ENCODE peak calls at places on chromosomes 2 and 18, in five cellular contexts. X, V, R, F and W are unnamed samples.

GRCh38 chr2:227767830-227768229 is 22.1 kb downstream of the SCYGR8 start:
- DNase-seq in X (no peak), V (no peak), R (no peak), F (no peak), W (no peak)

GRCh38 chr2:18426174-18426573 is 134.3 kb downstream of the RDH14 start:
- DNase-seq in X (no peak), V (no peak), R (no peak), F (no peak), W (no peak)

GRCh38 chr2:187158452-187158851 is 289.6 kb downstream of the CALCRL start:
- DNase-seq in X (no peak), V (no peak), R (no peak), F (no peak), W (no peak)

GRCh38 chr2:230602562-230603230 is 109.9 kb upstream of the CAB39 start:
- DNase-seq in X (no peak), V (no peak), R (no peak), F (no peak), W (no peak)

GRCh38 chr2:120245520-120245835 is 7.2 kb upstream of the RALB start:
- DNase-seq in X (peak), V (no peak), R (peak), F (peak), W (peak)

GRCh38 chr18:79746730-79747129 is 51.0 kb upstream of the KCNG2 start:
- DNase-seq in X (no peak), V (no peak), R (no peak), F (no peak), W (no peak)

GRCh38 chr2:155895016-155895415 is 437.5 kb downstream of the NR4A2 start:
- DNase-seq in X (no peak), V (no peak), R (no peak), F (no peak), W (no peak)

GRCh38 chr2:190501702-190502407 is 32.7 kb downstream of the NEMP2 start:
- DNase-seq in X (no peak), V (no peak), R (no peak), F (no peak), W (no peak)

GRCh38 chr2:231046908-231047269 is 9.6 kb downstream of the C2orf72 start:
- DNase-seq in X (no peak), V (no peak), R (no peak), F (no peak), W (no peak)

GRCh38 chr2:1665761-1666505 is 78.4 kb downstream of the PXDN start:
- DNase-seq in X (no peak), V (no peak), R (no peak), F (no peak), W (no peak)

GRCh38 chr2:80573950-80574349 is 269.4 kb upstream of the LRRTM1 start:
- DNase-seq in X (no peak), V (no peak), R (no peak), F (no peak), W (no peak)

GRCh38 chr2:17309741-17310339 is 208.4 kb downstream of the RAD51AP2 start:
- DNase-seq in X (no peak), V (peak), R (no peak), F (peak), W (peak)

GRCh38 chr2:112053917-112054846 is 887 bp upstream of the TMEM87B start:
- DNase-seq in X (peak), V (peak), R (peak), F (peak), W (peak)

GRCh38 chr2:123958011-123958410 is 67.1 kb upstream of the CNTNAP5 start:
- DNase-seq in X (no peak), V (no peak), R (no peak), F (no peak), W (no peak)

GRCh38 chr2:106068415-106068814 is 125.7 kb downstream of the UXS1 start:
- DNase-seq in X (no peak), V (no peak), R (no peak), F (no peak), W (no peak)

GRCh38 chr2:128301021-128301420 is 17.6 kb downstream of the HS6ST1 start:
- DNase-seq in X (peak), V (no peak), R (no peak), F (no peak), W (no peak)

GRCh38 chr2:203905661-203906060 is 30.9 kb upstream of the ICOS start:
- DNase-seq in X (no peak), V (no peak), R (peak), F (no peak), W (no peak)

GRCh38 chr2:156175946-156176345 is 156.6 kb downstream of the NR4A2 start:
- DNase-seq in X (no peak), V (no peak), R (no peak), F (no peak), W (no peak)

GRCh38 chr2:234305846-234306245 is 191.0 kb downstream of the ARL4C start:
- DNase-seq in X (no peak), V (no peak), R (no peak), F (no peak), W (no peak)

GRCh38 chr2:237474931-237475703 is 11.9 kb upstream of the MLPH start:
- DNase-seq in X (peak), V (no peak), R (peak), F (peak), W (peak)

GRCh38 chr2:200966770-200967169 is 3.3 kb upstream of the ORC2 start:
- DNase-seq in X (no peak), V (no peak), R (peak), F (no peak), W (no peak)

GRCh38 chr2:225787497-225787896 is 388.0 kb downstream of the NYAP2 start:
- DNase-seq in X (no peak), V (no peak), R (no peak), F (no peak), W (no peak)

GRCh38 chr2:176774768-176775453 is 437.7 kb upstream of the HNRNPA3 start:
- DNase-seq in X (no peak), V (no peak), R (no peak), F (no peak), W (no peak)

GRCh38 chr2:72141032-72141645 is 6.5 kb downstream of the CYP26B1 start:
- DNase-seq in X (no peak), V (no peak), R (no peak), F (no peak), W (no peak)

GRCh38 chr18:2222270-2223185 is 348.8 kb downstream of the METTL4 start:
- DNase-seq in X (no peak), V (no peak), R (no peak), F (no peak), W (no peak)

GRCh38 chr2:98793275-98793674 is 62.3 kb upstream of the MGAT4A start:
- DNase-seq in X (no peak), V (no peak), R (no peak), F (no peak), W (no peak)

GRCh38 chr18:34659579-34660517 is 50.2 kb upstream of the DTNA start:
- DNase-seq in X (peak), V (peak), R (peak), F (peak), W (peak)

GRCh38 chr18:5515007-5515744 is 28.6 kb downstream of the EPB41L3 start:
- DNase-seq in X (no peak), V (no peak), R (no peak), F (no peak), W (no peak)

GRCh38 chr2:234377761-234378341 is 119.0 kb downstream of the ARL4C start:
- DNase-seq in X (no peak), V (peak), R (no peak), F (no peak), W (peak)

GRCh38 chr2:98500561-98500960 is 55.9 kb downstream of the INPP4A start:
- DNase-seq in X (no peak), V (no peak), R (no peak), F (no peak), W (no peak)

GRCh38 chr2:236715077-236715476 is 145.5 kb downstream of the ACKR3 start:
- DNase-seq in X (no peak), V (no peak), R (no peak), F (no peak), W (no peak)

GRCh38 chr2:53455094-53455493 is 312.5 kb upstream of the CHAC2 start:
- DNase-seq in X (no peak), V (no peak), R (no peak), F (no peak), W (no peak)

GRCh38 chr2:215417400-215417951 is 18.4 kb downstream of the FN1 start:
- DNase-seq in X (no peak), V (no peak), R (no peak), F (no peak), W (no peak)

GRCh38 chr18:49628119-49628518 is 66.3 kb downstream of the LIPG start:
- DNase-seq in X (no peak), V (no peak), R (no peak), F (no peak), W (no peak)

GRCh38 chr2:100935372-100935752 is 66.7 kb upstream of the RPL31 start:
- DNase-seq in X (no peak), V (no peak), R (peak), F (no peak), W (no peak)

GRCh38 chr2:157760949-157761348 is 115.2 kb downstream of the ACVR1 start:
- DNase-seq in X (no peak), V (no peak), R (no peak), F (no peak), W (no peak)
- TF ChIP-seq CTCF in X (no peak), V (no peak), R (no peak), F (no peak), W (no peak)

DNA sequence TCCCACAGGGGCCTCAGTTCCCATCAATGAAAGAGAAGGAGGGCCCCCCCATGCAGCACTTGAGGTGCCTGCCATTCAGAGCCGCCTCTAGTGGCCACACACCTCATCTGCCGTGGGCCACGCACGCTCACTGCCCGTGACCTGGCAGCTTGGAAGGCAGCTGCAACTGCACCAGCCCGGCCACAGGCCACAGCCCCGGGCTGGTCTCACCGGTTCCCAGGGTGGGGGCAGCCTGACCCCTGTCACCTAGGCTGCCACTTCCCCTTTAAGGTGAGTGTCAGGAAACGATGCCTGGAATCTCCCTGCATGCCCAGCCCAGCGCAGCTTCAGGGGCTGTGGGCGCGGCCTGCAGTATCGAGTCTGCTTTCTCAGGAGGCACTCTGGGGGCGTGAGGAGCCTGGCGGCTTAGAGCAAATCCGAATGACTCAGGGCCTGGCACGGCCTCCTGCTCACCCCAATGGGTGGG is 2.6 kb downstream of the MAB21L4 start:
- DNase-seq in X (no peak), V (no peak), R (no peak), F (no peak), W (peak)
- TF ChIP-seq CTCF in X (no peak), V (no peak), R (no peak), F (peak), W (no peak)

GRCh38 chr18:23422751-23423418 is 30.2 kb upstream of the RIOK3 start:
- DNase-seq in X (peak), V (no peak), R (peak), F (no peak), W (no peak)
- TF ChIP-seq CTCF in X (no peak), V (no peak), R (no peak), F (no peak), W (no peak)

GRCh38 chr2:27854224-27854623 is 36.0 kb downstream of the RBKS start:
- DNase-seq in X (no peak), V (no peak), R (no peak), F (no peak), W (no peak)
- TF ChIP-seq CTCF in X (no peak), V (no peak), R (no peak), F (no peak), W (no peak)

GRCh38 chr2:160055726-160056108 is 6.7 kb downstream of the PLA2R1 start:
- DNase-seq in X (no peak), V (no peak), R (no peak), F (no peak), W (no peak)
- TF ChIP-seq CTCF in X (no peak), V (no peak), R (no peak), F (no peak), W (no peak)